ENCODE peak calls at places on chromosome 1, in four cellular contexts. O is NT2/D1, K is H1, X is HCT116. T is an unnamed sample.

GRCh38 chr1:198725090-198725489 is 86.2 kb downstream of the PTPRC start:
- DNase-seq in O (no peak), K (no peak), X (no peak), T (no peak)

GRCh38 chr1:47524272-47524671 is 86.4 kb downstream of the FOXD2 start:
- DNase-seq in O (no peak), K (no peak), X (no peak), T (no peak)

GRCh38 chr1:118717893-118718292 is 270.2 kb downstream of the TBX15 start:
- DNase-seq in O (no peak), K (no peak), X (no peak), T (no peak)

GRCh38 chr1:190320952-190321351 is 156.7 kb downstream of the BRINP3 start:
- DNase-seq in O (peak), K (no peak), X (peak), T (peak)

GRCh38 chr1:16980473-16981268 is at the start of gene MFAP2:
- DNase-seq in O (no peak), K (peak), X (no peak), T (peak)

GRCh38 chr1:151327903-151328674 is 873 bp upstream of the PI4KB start:
- DNase-seq in O (no peak), K (peak), X (no peak), T (no peak)

GRCh38 chr1:36155560-36156328 is at the start of gene MAP7D1:
- DNase-seq in O (peak), K (peak), X (no peak), T (peak)

GRCh38 chr1:169568497-169568896 is 17.8 kb downstream of the F5 start:
- DNase-seq in O (no peak), K (no peak), X (no peak), T (no peak)

GRCh38 chr1:162725301-162725834 is 65.1 kb upstream of the HSD17B7 start:
- DNase-seq in O (no peak), K (no peak), X (no peak), T (no peak)

GRCh38 chr1:99264201-99265021 is at the start of gene PLPPR4:
- DNase-seq in O (peak), K (peak), X (peak), T (peak)

GRCh38 chr1:98429851-98430496 is 231.5 kb upstream of the SNX7 start:
- DNase-seq in O (no peak), K (no peak), X (no peak), T (no peak)

GRCh38 chr1:225483818-225484656 is 56.2 kb upstream of the LBR start:
- DNase-seq in O (no peak), K (peak), X (no peak), T (no peak)

GRCh38 chr1:96995351-96995750 is 273.8 kb downstream of the PTBP2 start:
- DNase-seq in O (no peak), K (no peak), X (no peak), T (no peak)

GRCh38 chr1:182086136-182086535 is 24.6 kb upstream of the ZNF648 start:
- DNase-seq in O (no peak), K (no peak), X (no peak), T (no peak)

GRCh38 chr1:64934115-64934880 is 32.1 kb downstream of the JAK1 start:
- DNase-seq in O (no peak), K (no peak), X (no peak), T (no peak)
- TF ChIP-seq YY1 in O (no peak), K (no peak), X (no peak), T (peak)

GRCh38 chr1:82483146-82483545 is 682.4 kb downstream of the ADGRL2 start:
- DNase-seq in O (peak), K (no peak), X (no peak), T (no peak)

GRCh38 chr1:82486969-82487368 is 686.2 kb downstream of the ADGRL2 start:
- DNase-seq in O (no peak), K (no peak), X (no peak), T (no peak)

GRCh38 chr1:82491301-82491986 is 690.7 kb downstream of the ADGRL2 start:
- DNase-seq in O (no peak), K (no peak), X (no peak), T (no peak)

GRCh38 chr1:82487778-82488177 is 687.0 kb downstream of the ADGRL2 start:
- DNase-seq in O (no peak), K (no peak), X (no peak), T (no peak)

GRCh38 chr1:82485591-82486369 is 685.0 kb downstream of the ADGRL2 start:
- DNase-seq in O (peak), K (peak), X (no peak), T (no peak)
- TF ChIP-seq YY1 in O (no peak), K (no peak), X (no peak), T (no peak)

GRCh38 chr1:9291914-9292360 is 757 bp upstream of the SPSB1 start:
- DNase-seq in O (no peak), K (no peak), X (no peak), T (peak)

GRCh38 chr1:9289724-9290493 is 2.8 kb upstream of the SPSB1 start:
- DNase-seq in O (no peak), K (no peak), X (no peak), T (no peak)

GRCh38 chr1:9292361-9293240 is at the start of gene SPSB1:
- DNase-seq in O (peak), K (peak), X (no peak), T (peak)

GRCh38 chr1:9286556-9286955 is 6.1 kb upstream of the SPSB1 start:
- DNase-seq in O (no peak), K (no peak), X (no peak), T (no peak)

GRCh38 chr1:9289090-9289534 is 3.6 kb upstream of the SPSB1 start:
- DNase-seq in O (peak), K (peak), X (peak), T (no peak)
- TF ChIP-seq YY1 in O (no peak), K (no peak), X (no peak), T (no peak)

GRCh38 chr1:42178249-42178648 is 13.7 kb upstream of the GUCA2A start:
- DNase-seq in O (no peak), K (no peak), X (no peak), T (no peak)
- TF ChIP-seq YY1 in O (no peak), K (no peak), X (no peak), T (no peak)

DNA sequence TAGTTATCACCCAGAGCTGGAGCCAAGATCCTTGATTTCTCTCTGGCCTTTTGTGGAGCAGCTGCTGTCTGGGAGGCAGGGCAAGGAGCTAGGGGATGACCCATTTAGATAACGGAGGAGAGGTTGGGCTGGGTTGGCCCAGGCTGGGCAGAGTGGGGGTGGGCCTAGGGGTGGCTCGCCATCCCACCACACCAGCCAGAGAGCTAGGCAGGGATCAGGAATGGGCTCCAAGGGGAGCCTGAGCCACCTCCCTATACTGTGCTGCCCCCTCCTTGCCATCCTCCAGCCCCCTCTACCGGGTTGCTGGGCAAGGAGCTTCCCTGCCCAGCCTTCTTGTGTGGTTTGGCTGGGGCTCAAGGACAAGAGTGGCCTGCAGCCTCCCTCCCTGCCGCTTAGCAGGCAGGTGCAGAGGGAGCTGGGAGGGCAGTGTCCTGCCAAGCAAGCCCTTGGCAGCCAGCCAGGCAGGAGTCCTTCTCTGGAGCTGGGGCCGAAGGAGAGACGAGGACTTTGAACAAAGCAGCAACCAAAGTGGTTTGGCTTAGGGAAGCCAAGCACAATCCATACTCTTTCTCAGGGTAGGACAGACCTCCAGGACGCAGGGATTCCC is 4.1 kb downstream of the NUAK2 start:
- DNase-seq in O (no peak), K (no peak), X (no peak), T (peak)
- TF ChIP-seq YY1 in O (no peak), K (no peak), X (no peak), T (no peak)

T was measured in SK-N-SH.